ENCODE peak calls at places on chromosomes 6 and 20, in seven cellular contexts. J is Peyer's patch, A is HTR-8/SVneo, H is GDM1, R is H9, L is SJSA1, M is MM.1S. V is an unnamed sample.

GRCh38 chr6:112308476-112308875 is 38.7 kb upstream of the RFPL4B start:
- DNase-seq in L (no peak), H (no peak), J (no peak), A (no peak), R (no peak), M (no peak), V (no peak)

GRCh38 chr6:143060806-143061596 is at the start of gene AIG1:
- DNase-seq in H (no peak), R (peak; percentile 69), M (no peak), A (peak; percentile 59), L (peak; percentile 74), J (peak; percentile 59), V (peak; percentile 61)

GRCh38 chr6:134936927-134937326 is 13.0 kb downstream of the ALDH8A1 start:
- DNase-seq in J (no peak), H (no peak), R (no peak), L (no peak), A (peak; percentile 44), M (no peak), V (no peak)

GRCh38 chr20:24379116-24379927 is 90.1 kb upstream of the SYNDIG1 start:
- DNase-seq in H (peak; percentile 7), L (peak; percentile 50), J (no peak), A (no peak), R (peak; percentile 19), M (no peak), V (peak; percentile 85)

GRCh38 chr20:34582911-34583310 is 24.4 kb downstream of the MAP1LC3A start:
- DNase-seq in L (peak; percentile 25), J (no peak), A (no peak), R (no peak), M (no peak), H (no peak), V (no peak)

GRCh38 chr20:6691541-6691940 is 75.9 kb upstream of the BMP2 start:
- DNase-seq in H (no peak), L (no peak), R (no peak), M (no peak), A (no peak), J (no peak), V (no peak)

GRCh38 chr6:39314273-39314790 is at the start of gene KCNK17:
- DNase-seq in L (no peak), H (peak; percentile 91), J (no peak), M (no peak), A (no peak), R (peak; percentile 69), V (no peak)

GRCh38 chr6:145112711-145113148 is 622.6 kb downstream of the EPM2A start:
- DNase-seq in H (no peak), M (no peak), R (no peak), J (no peak), A (no peak), L (no peak), V (no peak)

GRCh38 chr20:45359406-45360148 is 3.4 kb upstream of the SYS1 start:
- DNase-seq in J (no peak), H (no peak), M (no peak), R (no peak), L (no peak), A (no peak), V (no peak)

GRCh38 chr20:25227317-25227831 is 20.5 kb upstream of the PYGB start:
- DNase-seq in L (no peak), H (no peak), M (no peak), A (no peak), J (no peak), R (no peak), V (no peak)

GRCh38 chr6:148112851-148113319 is 229.8 kb upstream of the SASH1 start:
- DNase-seq in J (no peak), M (no peak), H (no peak), L (no peak), R (no peak), A (no peak), V (no peak)

GRCh38 chr6:76697585-76697984 is 625.1 kb upstream of the IMPG1 start:
- DNase-seq in A (no peak), J (no peak), H (no peak), R (no peak), M (no peak), L (no peak), V (no peak)

GRCh38 chr6:150293423-150294280 is 75.2 kb upstream of the IYD start:
- DNase-seq in L (no peak), A (peak; percentile 18), R (no peak), H (no peak), J (no peak), M (no peak), V (no peak)

GRCh38 chr20:63979221-63979548 is 257 bp downstream of the SAMD10 start:
- DNase-seq in A (no peak), J (no peak), M (no peak), R (no peak), H (no peak), L (no peak), V (no peak)

GRCh38 chr6:170459451-170459850 is 93.7 kb downstream of the PSMB1 start:
- DNase-seq in M (peak; percentile 23), J (peak; percentile 31), H (peak; percentile 35), L (peak; percentile 87), R (no peak), A (peak; percentile 66), V (no peak)

GRCh38 chr6:129748212-129748900 is 38.4 kb upstream of the ARHGAP18 start:
- DNase-seq in A (no peak), M (peak; percentile 90), L (peak; percentile 55), H (no peak), R (peak; percentile 33), J (peak; percentile 61), V (no peak)

GRCh38 chr20:12570371-12570770 is 438.4 kb upstream of the SPTLC3 start:
- DNase-seq in A (no peak), R (peak; percentile 81), M (peak; percentile 31), J (no peak), L (no peak), H (peak; percentile 16), V (no peak)

GRCh38 chr20:48807051-48807450 is 20.7 kb downstream of the PREX1 start:
- DNase-seq in L (no peak), R (no peak), A (no peak), J (no peak), H (no peak), M (no peak), V (no peak)

GRCh38 chr6:158194487-158195280 is 26.5 kb downstream of the GTF2H5 start:
- DNase-seq in L (no peak), H (no peak), R (peak; percentile 35), M (no peak), A (no peak), J (no peak), V (no peak)

GRCh38 chr6:63537126-63537958 is 34.9 kb upstream of the LOC128125822 start:
- DNase-seq in J (no peak), L (no peak), H (no peak), A (no peak), R (no peak), M (no peak), V (no peak)

GRCh38 chr6:31401403-31401802 is 2.0 kb upstream of the MICA start:
- DNase-seq in A (peak; percentile 24), J (no peak), L (peak; percentile 90), M (no peak), R (no peak), H (no peak), V (peak; percentile 51)

GRCh38 chr6:76644231-76644630 is 571.8 kb upstream of the IMPG1 start:
- DNase-seq in H (no peak), M (no peak), R (no peak), J (no peak), A (no peak), L (no peak), V (no peak)

GRCh38 chr20:41345729-41346067 is 5.1 kb downstream of the LPIN3 start:
- DNase-seq in A (no peak), M (no peak), H (no peak), L (no peak), J (no peak), R (no peak), V (no peak)

GRCh38 chr6:715709-716450 is 22.9 kb upstream of the EXOC2 start:
- DNase-seq in A (no peak), H (no peak), M (no peak), J (no peak), R (no peak), L (peak; percentile 89), V (no peak)

GRCh38 chr20:8018928-8019177 is 708 bp downstream of the TMX4 start:
- DNase-seq in L (no peak), A (no peak), H (no peak), R (no peak), J (no peak), M (no peak), V (no peak)

GRCh38 chr6:30761791-30762429 is 17.6 kb upstream of the IER3 start:
- DNase-seq in R (no peak), A (no peak), M (no peak), J (no peak), L (no peak), H (no peak), V (no peak)

GRCh38 chr6:28880894-28881780 is 42.6 kb downstream of the TRIM27 start:
- DNase-seq in J (peak; percentile 38), M (peak; percentile 22), L (peak; percentile 79), H (peak; percentile 67), A (no peak), R (peak; percentile 71), V (peak; percentile 81)

GRCh38 chr20:62011938-62012534 is 53.6 kb downstream of the TAF4 start:
- DNase-seq in A (no peak), R (no peak), L (no peak), M (no peak), J (no peak), H (no peak), V (no peak)

GRCh38 chr20:60535211-60535610 is 577.0 kb downstream of the CDH26 start:
- DNase-seq in L (no peak), A (no peak), J (no peak), H (no peak), M (no peak), R (no peak), V (no peak)

GRCh38 chr6:32117461-32117860 is 8.3 kb upstream of the TNXB start:
- DNase-seq in H (no peak), R (no peak), A (no peak), M (no peak), J (no peak), L (no peak), V (no peak)

GRCh38 chr20:32183947-32184635 is 23.5 kb downstream of the PLAGL2 start:
- DNase-seq in M (no peak), J (no peak), R (no peak), A (no peak), H (no peak), L (no peak), V (peak; percentile 39)

GRCh38 chr6:166268431-166268830 is 39.8 kb downstream of the PRR18 start:
- DNase-seq in L (no peak), J (no peak), A (no peak), R (no peak), H (no peak), M (no peak), V (no peak)

GRCh38 chr6:39366875-39367618 is 44.5 kb upstream of the KCNK16 start:
- DNase-seq in A (no peak), H (no peak), J (no peak), R (no peak), L (no peak), M (no peak), V (no peak)

GRCh38 chr6:53494076-53494475 is 50.8 kb downstream of the GCLC start:
- DNase-seq in H (no peak), L (no peak), A (no peak), R (no peak), M (no peak), J (no peak), V (no peak)

GRCh38 chr20:62002882-62003480 is 62.7 kb downstream of the TAF4 start:
- DNase-seq in L (no peak), M (no peak), A (no peak), H (no peak), R (no peak), J (no peak), V (no peak)

GRCh38 chr20:32352101-32352720 is 5.9 kb upstream of the ASXL1 start:
- DNase-seq in L (no peak), R (no peak), H (no peak), M (no peak), J (no peak), A (no peak), V (no peak)